ENCODE peak calls at places on chromosomes 3 and 15, in four cellular contexts. One of them, this sample, is unnamed.
A peak's percentile ranks its signal among the peaks of the same experiment; 100 is the strongest.

GRCh38 chr15:100635406-100636071 is 33.1 kb downstream of the ASB7 start:
- DNase-seq in ovary: no peak
- DNase-seq in H1: peak; percentile 15
- DNase-seq in adrenal gland: no peak
- DNase-seq in this sample: peak; percentile 24

GRCh38 chr15:41279535-41280283 is 48.6 kb downstream of the CHP1 start:
- DNase-seq in H1: no peak
- DNase-seq in adrenal gland: no peak
- DNase-seq in ovary: no peak
- DNase-seq in this sample: no peak

GRCh38 chr15:74417230-74417629 is 16.5 kb downstream of the SEMA7A start:
- DNase-seq in adrenal gland: no peak
- DNase-seq in H1: no peak
- DNase-seq in ovary: no peak
- DNase-seq in this sample: no peak

GRCh38 chr3:43540625-43541024 is 81.2 kb downstream of the ANO10 start:
- DNase-seq in adrenal gland: no peak
- DNase-seq in ovary: no peak
- DNase-seq in H1: no peak
- DNase-seq in this sample: no peak

GRCh38 chr3:57808961-57809608 is 53.0 kb downstream of the SLMAP start:
- DNase-seq in adrenal gland: no peak
- DNase-seq in H1: no peak
- DNase-seq in ovary: no peak
- DNase-seq in this sample: no peak

GRCh38 chr15:76296849-76297248 is 14.4 kb downstream of the ETFA start:
- DNase-seq in ovary: no peak
- DNase-seq in adrenal gland: no peak
- DNase-seq in H1: no peak
- DNase-seq in this sample: no peak

GRCh38 chr3:63763156-63763555 is 55.9 kb upstream of the C3orf49 start:
- DNase-seq in ovary: no peak
- DNase-seq in adrenal gland: no peak
- DNase-seq in H1: no peak
- DNase-seq in this sample: no peak

GRCh38 chr15:68597581-68597980 is 18.8 kb downstream of the CORO2B start:
- DNase-seq in H1: no peak
- DNase-seq in ovary: no peak
- DNase-seq in adrenal gland: no peak
- DNase-seq in this sample: no peak

GRCh38 chr3:124119056-124119721 is 127.3 kb upstream of the ROPN1 start:
- DNase-seq in adrenal gland: peak; percentile 59
- DNase-seq in H1: no peak
- DNase-seq in ovary: no peak
- DNase-seq in this sample: no peak

GRCh38 chr3:120153294-120153693 is 59.0 kb upstream of the GSK3B start:
- DNase-seq in H1: no peak
- DNase-seq in adrenal gland: no peak
- DNase-seq in ovary: no peak
- DNase-seq in this sample: peak; percentile 23

GRCh38 chr15:43769584-43770228 is 7.1 kb downstream of the ELL3 start:
- DNase-seq in H1: peak; percentile 34
- DNase-seq in ovary: peak; percentile 54
- DNase-seq in adrenal gland: peak; percentile 89
- DNase-seq in this sample: peak; percentile 69

GRCh38 chr15:76529911-76530310 is 193.3 kb downstream of the ISL2 start:
- DNase-seq in adrenal gland: no peak
- DNase-seq in H1: no peak
- DNase-seq in ovary: no peak
- DNase-seq in this sample: no peak

GRCh38 chr15:42408178-42408577 is 48.9 kb downstream of the CAPN3 start:
- DNase-seq in adrenal gland: peak; percentile 25
- DNase-seq in H1: no peak
- DNase-seq in ovary: no peak
- DNase-seq in this sample: no peak

GRCh38 chr3:114127517-114127916 is 51.3 kb downstream of the DRD3 start:
- DNase-seq in adrenal gland: no peak
- DNase-seq in H1: no peak
- DNase-seq in ovary: no peak
- DNase-seq in this sample: no peak

GRCh38 chr3:52385157-52385556 is 59.7 kb downstream of the SEMA3G start:
- DNase-seq in H1: peak; percentile 81
- DNase-seq in adrenal gland: no peak
- DNase-seq in ovary: no peak
- DNase-seq in this sample: peak; percentile 70

GRCh38 chr3:178485756-178486155 is 50.5 kb upstream of the KCNMB2 start:
- DNase-seq in adrenal gland: no peak
- DNase-seq in ovary: no peak
- DNase-seq in H1: no peak
- DNase-seq in this sample: no peak

GRCh38 chr3:112653881-112654300 is 12.9 kb upstream of the CCDC80 start:
- DNase-seq in ovary: peak; percentile 28
- DNase-seq in adrenal gland: no peak
- DNase-seq in H1: no peak
- DNase-seq in this sample: no peak
- H3K4me1 ChIP-seq in ovary: peaks cover 2% of the 10 kb centered on the region
- H3K4me1 ChIP-seq in adrenal gland: no peaks in the 10 kb centered on the region
- H3K4me1 ChIP-seq in H1: no peaks in the 10 kb centered on the region
- H3K4me1 ChIP-seq in this sample: peaks cover 10% of the 10 kb centered on the region

GRCh38 chr3:127781411-127782001 is 40.8 kb downstream of the MGLL start:
- DNase-seq in H1: no peak
- DNase-seq in ovary: no peak
- DNase-seq in adrenal gland: peak; percentile 62
- DNase-seq in this sample: no peak
- H3K4me1 ChIP-seq in H1: no peaks in the 10 kb centered on the region
- H3K4me1 ChIP-seq in ovary: no peaks in the 10 kb centered on the region
- H3K4me1 ChIP-seq in adrenal gland: peaks cover 9% of the 10 kb centered on the region
- H3K4me1 ChIP-seq in this sample: peaks cover 15% of the 10 kb centered on the region

GRCh38 chr15:31360843-31361763 is 34.5 kb downstream of the KLF13 start:
- DNase-seq in ovary: no peak
- DNase-seq in H1: no peak
- DNase-seq in adrenal gland: peak; percentile 76
- DNase-seq in this sample: no peak
- H3K4me1 ChIP-seq in ovary: peaks cover 15% of the 10 kb centered on the region
- H3K4me1 ChIP-seq in H1: peaks cover 31% of the 10 kb centered on the region
- H3K4me1 ChIP-seq in adrenal gland: peaks cover 21% of the 10 kb centered on the region
- H3K4me1 ChIP-seq in this sample: peaks cover 59% of the 10 kb centered on the region

DNA sequence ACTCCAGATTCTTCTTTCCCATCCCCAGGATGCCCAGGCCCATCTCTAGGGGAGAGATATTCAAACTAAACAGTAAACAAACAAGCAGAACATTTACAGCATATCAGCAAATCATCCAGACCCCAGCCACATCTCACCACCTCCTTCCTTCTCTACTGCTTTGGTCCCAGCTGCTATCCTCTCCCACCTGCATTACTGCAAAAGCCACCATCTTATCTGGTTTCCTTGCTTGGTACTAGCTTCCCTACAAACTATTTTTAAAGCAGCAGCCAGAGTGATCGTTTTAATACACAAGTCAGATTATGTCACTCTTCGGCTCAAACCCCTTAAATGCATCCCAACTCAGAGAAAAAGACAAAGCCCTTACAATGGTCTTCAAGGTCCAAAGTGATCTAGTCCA is 4.8 kb downstream of the LYSMD2 start:
- DNase-seq in H1: no peak
- DNase-seq in adrenal gland: no peak
- DNase-seq in ovary: no peak
- DNase-seq in this sample: no peak
- H3K4me1 ChIP-seq in H1: no peaks in the 10 kb centered on the region
- H3K4me1 ChIP-seq in adrenal gland: peaks cover 9% of the 10 kb centered on the region
- H3K4me1 ChIP-seq in ovary: peaks cover 12% of the 10 kb centered on the region
- H3K4me1 ChIP-seq in this sample: peaks cover 6% of the 10 kb centered on the region

GRCh38 chr3:23961913-23962312 is 16.8 kb downstream of the NR1D2 start:
- DNase-seq in ovary: no peak
- DNase-seq in adrenal gland: no peak
- DNase-seq in H1: no peak
- DNase-seq in this sample: no peak
- H3K4me1 ChIP-seq in ovary: peaks cover 3% of the 10 kb centered on the region
- H3K4me1 ChIP-seq in adrenal gland: peaks cover 4% of the 10 kb centered on the region
- H3K4me1 ChIP-seq in H1: no peaks in the 10 kb centered on the region
- H3K4me1 ChIP-seq in this sample: peaks cover 7% of the 10 kb centered on the region

This sample was measured in hepatocyte.